ENCODE peak calls at places on chromosomes 3 and 15, in seven cellular contexts. O, N, T, G, E, D and B are unnamed samples.

GRCh38 chr15:96767703-96768434 is 437.4 kb downstream of the NR2F2 start:
- DNase-seq in N (no peak), E (no peak), D (no peak), T (no peak), G (no peak), O (no peak), B (no peak)

GRCh38 chr3:71247221-71247947 is 336.1 kb downstream of the FOXP1 start:
- DNase-seq in O (peak; percentile 36), T (peak; percentile 44), E (peak; percentile 66), D (peak; percentile 36), N (no peak), G (no peak), B (peak; percentile 76)

GRCh38 chr3:182618981-182619591 is 174.2 kb upstream of the ATP11B start:
- DNase-seq in O (no peak), D (no peak), E (peak; percentile 26), T (no peak), G (no peak), N (no peak), B (no peak)

GRCh38 chr3:30523366-30523765 is 83.0 kb upstream of the TGFBR2 start:
- DNase-seq in E (no peak), N (no peak), G (no peak), D (no peak), O (no peak), T (no peak), B (no peak)

GRCh38 chr3:183161552-183162345 is 785 bp downstream of the LAMP3 start:
- DNase-seq in G (no peak), E (no peak), O (peak; percentile 72), D (peak; percentile 40), T (peak; percentile 22), N (no peak), B (no peak)

GRCh38 chr3:142964150-142964498 is 650 bp upstream of the PAQR9 start:
- DNase-seq in D (no peak), N (no peak), O (no peak), T (no peak), G (no peak), E (peak; percentile 28), B (no peak)

GRCh38 chr3:187456268-187456667 is 88.1 kb downstream of the RTP4 start:
- DNase-seq in D (peak; percentile 51), T (peak; percentile 62), O (no peak), G (no peak), N (no peak), E (peak; percentile 65), B (peak; percentile 17)

GRCh38 chr3:81580399-81580798 is 181.0 kb downstream of the GBE1 start:
- DNase-seq in T (no peak), N (no peak), E (no peak), O (no peak), G (no peak), D (no peak), B (no peak)

GRCh38 chr3:154122096-154122911 is 1.1 kb downstream of the ARHGEF26 start:
- DNase-seq in D (peak; percentile 28), T (no peak), N (no peak), E (no peak), G (no peak), O (peak; percentile 51), B (peak; percentile 36)

GRCh38 chr15:26082833-26083174 is 219.7 kb upstream of the ATP10A start:
- DNase-seq in D (peak; percentile 22), N (no peak), T (no peak), E (no peak), G (no peak), O (no peak), B (no peak)

GRCh38 chr3:157274644-157275137 is 114.7 kb upstream of the CCNL1 start:
- DNase-seq in G (no peak), E (no peak), N (no peak), T (no peak), O (no peak), D (no peak), B (no peak)

GRCh38 chr3:54999801-55000200 is 71.9 kb upstream of the LRTM1 start:
- DNase-seq in D (no peak), G (no peak), N (no peak), T (peak; percentile 11), O (no peak), E (no peak), B (no peak)

GRCh38 chr3:5231067-5231466 is 43.6 kb downstream of the EDEM1 start:
- DNase-seq in E (no peak), N (no peak), D (no peak), T (no peak), O (no peak), G (no peak), B (no peak)

GRCh38 chr3:115275897-115276296 is 128.8 kb upstream of the ZBTB20 start:
- DNase-seq in E (peak; percentile 55), N (no peak), O (no peak), T (peak; percentile 70), G (no peak), D (no peak), B (no peak)

GRCh38 chr3:115272036-115272824 is 125.1 kb upstream of the ZBTB20 start:
- DNase-seq in O (no peak), T (peak; percentile 68), D (no peak), E (peak; percentile 85), G (no peak), N (no peak), B (no peak)

DNA sequence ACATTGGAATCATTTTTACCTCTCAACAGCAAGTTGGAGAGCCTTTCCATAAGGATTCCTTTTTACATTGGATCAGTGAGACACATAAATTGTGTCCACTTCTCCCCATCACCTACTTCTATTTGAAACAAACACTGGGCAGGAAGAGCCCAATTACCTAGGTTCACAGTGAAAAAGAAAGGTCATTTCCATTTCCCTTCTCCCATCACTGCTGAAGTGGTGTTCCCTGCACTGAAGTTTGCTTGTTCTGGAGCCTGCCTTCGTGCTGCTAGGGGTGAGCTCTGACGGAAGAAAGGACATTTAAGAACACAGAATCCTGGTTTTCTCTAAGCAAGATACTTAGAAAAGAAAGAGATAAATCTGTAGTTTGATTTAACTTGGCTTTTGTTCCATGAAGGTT is 123.8 kb upstream of the ZBTB20 start:
- DNase-seq in D (no peak), E (no peak), O (no peak), T (no peak), N (no peak), G (no peak), B (no peak)
- TF ChIP-seq CTCF in D (no peak), E (no peak), O (no peak), T (no peak), N (no peak), G (no peak), B (no peak)

GRCh38 chr3:147422934-147423599 is 13.9 kb downstream of the ZIC1 start:
- DNase-seq in O (peak; percentile 63), G (no peak), E (no peak), D (no peak), T (no peak), N (no peak), B (peak; percentile 68)

GRCh38 chr3:147421184-147421912 is 12.2 kb downstream of the ZIC1 start:
- DNase-seq in T (no peak), D (no peak), E (no peak), N (no peak), G (no peak), O (peak; percentile 72), B (peak; percentile 65)

GRCh38 chr3:147424325-147424910 is 15.3 kb downstream of the ZIC1 start:
- DNase-seq in O (peak; percentile 40), N (no peak), D (no peak), E (no peak), T (no peak), G (no peak), B (peak; percentile 26)

GRCh38 chr3:147422226-147422933 is 13.2 kb downstream of the ZIC1 start:
- DNase-seq in E (no peak), O (no peak), T (no peak), D (no peak), N (no peak), G (no peak), B (no peak)

GRCh38 chr3:147423601-147424324 is 14.6 kb downstream of the ZIC1 start:
- DNase-seq in D (no peak), O (peak; percentile 20), G (no peak), E (no peak), T (no peak), N (no peak), B (no peak)
- TF ChIP-seq CTCF in D (no peak), O (no peak), G (no peak), E (no peak), T (no peak), N (no peak), B (no peak)

GRCh38 chr3:43222594-43222993 is 63.7 kb upstream of the SNRK start:
- DNase-seq in G (no peak), T (no peak), D (no peak), O (no peak), N (no peak), E (no peak), B (no peak)

GRCh38 chr3:43218921-43219320 is 67.4 kb upstream of the SNRK start:
- DNase-seq in G (no peak), D (no peak), N (no peak), E (no peak), O (no peak), T (no peak), B (no peak)

GRCh38 chr3:43224405-43225073 is 61.8 kb upstream of the SNRK start:
- DNase-seq in O (no peak), G (no peak), D (no peak), E (no peak), N (no peak), T (no peak), B (no peak)

GRCh38 chr3:43221076-43221475 is 65.3 kb upstream of the SNRK start:
- DNase-seq in D (no peak), E (no peak), N (no peak), T (no peak), G (no peak), O (no peak), B (no peak)

GRCh38 chr3:43223670-43224364 is 62.5 kb upstream of the SNRK start:
- DNase-seq in D (no peak), G (no peak), T (peak; percentile 40), N (no peak), O (no peak), E (peak; percentile 35), B (no peak)
- TF ChIP-seq CTCF in D (peak; percentile 35), G (peak; percentile 48), T (peak; percentile 44), N (peak; percentile 78), O (no peak), E (peak; percentile 47), B (no peak)

DNA sequence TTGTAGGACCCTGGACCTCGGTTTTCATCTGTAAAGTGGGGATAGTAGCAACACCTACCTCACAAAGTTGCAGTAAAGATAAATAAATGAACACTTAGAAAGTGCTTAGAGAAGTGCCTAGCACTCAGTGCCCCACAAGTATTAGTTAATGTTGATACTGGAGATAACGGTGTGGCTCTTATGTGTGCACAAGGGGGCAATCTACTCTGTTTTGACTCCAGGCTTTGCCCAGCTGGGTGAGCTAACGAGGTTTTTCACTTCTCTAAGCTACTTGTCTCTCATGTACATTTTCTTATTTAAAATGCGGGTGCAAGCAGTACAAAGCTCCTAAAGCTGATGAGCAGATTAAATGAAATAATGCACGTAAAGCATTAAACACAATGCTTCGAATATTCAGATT is 193.5 kb upstream of the ICE2 start:
- DNase-seq in E (no peak), D (no peak), T (no peak), O (no peak), G (no peak), N (no peak), B (no peak)
- TF ChIP-seq CTCF in E (no peak), D (no peak), T (no peak), O (no peak), G (peak; percentile 11), N (no peak), B (no peak)

DNA sequence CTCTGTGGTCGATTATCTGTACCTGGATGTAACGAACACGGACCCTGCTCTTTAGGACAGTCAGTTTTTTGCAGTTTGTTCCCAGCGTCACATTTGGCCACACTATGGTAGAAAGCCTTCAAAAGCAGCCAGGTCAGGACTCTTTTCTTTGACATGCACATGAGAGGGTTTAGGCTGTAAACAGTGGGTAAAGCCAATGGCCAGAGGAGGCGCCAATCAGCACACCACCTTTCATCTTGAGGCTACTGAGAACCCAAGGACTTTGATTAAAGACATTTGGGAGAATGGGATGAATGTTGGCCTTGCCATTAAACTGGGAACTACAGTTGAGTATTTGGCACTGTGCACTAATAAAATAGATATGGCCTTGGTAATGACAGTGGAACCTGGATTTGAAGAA is 225.9 kb downstream of the OXSM start:
- DNase-seq in G (no peak), N (no peak), D (no peak), O (peak; percentile 33), E (no peak), T (no peak), B (no peak)
- TF ChIP-seq CTCF in G (no peak), N (no peak), D (no peak), O (peak; percentile 37), E (no peak), T (no peak), B (no peak)